ENCODE peak calls at places on chromosome 14, in four cellular contexts. V is HCT116, B is Peyer's patch, F is esophagus muscularis mucosa. C is an unnamed sample.

GRCh38 chr14:37122288-37122687 is 50.1 kb downstream of the SLC25A21 start:
- DNase-seq in V (peak; percentile 12), B (no peak), F (no peak), C (no peak)

GRCh38 chr14:26427059-26427458 is 170.8 kb downstream of the NOVA1 start:
- DNase-seq in V (no peak), B (no peak), F (no peak), C (no peak)

GRCh38 chr14:106489112-106489881 is 962.9 kb downstream of the TMEM121 start:
- DNase-seq in V (no peak), B (no peak), F (peak; percentile 84), C (no peak)

GRCh38 chr14:77319416-77319815 is 1.3 kb downstream of the POMT2 start:
- DNase-seq in V (no peak), B (no peak), F (no peak), C (no peak)

GRCh38 chr14:25111061-25111601 is 61.2 kb upstream of the STXBP6 start:
- DNase-seq in V (no peak), B (no peak), F (no peak), C (peak; percentile 59)

GRCh38 chr14:102998393-102998792 is 59.0 kb downstream of the CDC42BPB start:
- DNase-seq in V (no peak), B (no peak), F (no peak), C (no peak)

GRCh38 chr14:87745507-87746118 is 247.4 kb downstream of the GALC start:
- DNase-seq in V (peak; percentile 3), B (no peak), F (no peak), C (no peak)

GRCh38 chr14:32225378-32225920 is 22.4 kb upstream of the RNU6-8 start:
- DNase-seq in V (no peak), B (no peak), F (no peak), C (no peak)

GRCh38 chr14:94545131-94545841 is 16.0 kb upstream of the SERPINA4 start:
- DNase-seq in V (no peak), B (no peak), F (no peak), C (peak; percentile 84)

GRCh38 chr14:99006271-99006670 is 265.7 kb downstream of the BCL11B start:
- DNase-seq in V (no peak), B (no peak), F (no peak), C (no peak)

GRCh38 chr14:71574976-71575375 is 357.3 kb upstream of the RGS6 start:
- DNase-seq in V (no peak), B (no peak), F (no peak), C (no peak)

GRCh38 chr14:67477926-67478915 is 10.3 kb downstream of the TMEM229B start:
- DNase-seq in V (no peak), B (no peak), F (no peak), C (no peak)

DNA sequence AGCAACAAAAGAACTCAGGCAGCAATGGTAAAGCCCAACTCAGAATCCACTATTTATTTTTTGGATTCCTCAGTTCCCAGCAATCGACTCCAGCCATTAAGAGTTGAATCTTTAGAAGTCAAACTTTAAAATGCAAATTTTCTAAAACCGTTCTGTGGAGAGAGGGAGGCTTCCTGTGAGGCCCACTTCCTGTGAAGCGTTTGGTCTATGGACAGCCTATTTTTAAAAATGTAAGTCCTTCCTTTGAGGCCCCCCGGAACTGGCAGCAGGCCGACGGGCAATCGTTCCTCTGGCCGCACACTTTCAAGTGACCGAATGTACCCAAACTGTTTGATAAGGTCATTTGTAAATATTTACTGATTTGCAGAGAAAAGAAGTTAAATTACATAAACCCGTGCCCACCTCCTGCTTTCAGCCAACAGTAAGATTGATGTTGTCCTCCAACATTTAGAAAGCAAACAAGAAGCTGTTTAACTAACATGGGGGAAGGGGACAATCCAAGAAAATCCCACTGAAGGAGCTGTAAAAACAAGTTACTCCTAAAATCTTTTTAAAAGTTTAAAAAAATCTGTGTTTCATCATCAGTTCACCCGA is 65.6 kb downstream of the FOXN3 start:
- DNase-seq in V (no peak), B (no peak), F (peak; percentile 86), C (no peak)
- H3K4me3 ChIP-seq in V (no peak overlapping the region), B (no peak overlapping the region), F (peak overlapping the region; percentile 14), C (no peak overlapping the region)

DNA sequence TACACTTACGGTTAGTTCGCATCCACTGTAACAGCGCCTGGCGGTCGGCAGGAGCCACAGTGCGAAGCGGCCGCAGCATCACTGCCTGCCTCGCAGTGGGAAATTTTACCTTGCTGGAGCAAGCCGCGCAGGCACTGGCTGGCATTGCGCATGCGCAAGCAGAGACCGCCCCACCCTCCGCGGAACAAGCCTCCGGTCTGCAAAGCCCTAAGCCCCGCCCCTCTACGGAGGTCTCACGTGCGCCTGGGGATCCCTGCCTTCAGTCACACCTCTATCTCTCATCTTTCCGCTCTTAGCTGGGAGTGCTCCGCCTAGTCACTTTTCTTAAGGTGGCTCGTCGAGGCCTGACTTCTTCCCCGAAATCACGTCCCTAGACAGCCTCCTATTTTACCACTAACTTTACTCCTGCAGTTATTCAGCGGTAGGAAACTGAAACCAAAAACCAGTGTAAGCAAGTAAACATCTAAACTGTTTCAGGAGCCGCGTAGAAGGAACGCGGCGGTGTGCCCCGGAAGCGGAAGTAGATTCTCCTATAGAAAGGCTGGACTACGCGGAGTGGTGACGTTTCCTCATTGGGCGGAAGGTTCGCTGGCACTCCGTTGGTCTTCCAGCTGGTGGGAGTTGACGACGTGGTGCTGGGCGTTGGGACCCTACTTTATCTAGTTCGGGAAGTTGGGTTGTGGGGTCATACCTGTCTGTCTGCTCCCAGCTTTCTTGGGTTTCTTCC is at the start of gene SRP54:
- DNase-seq in V (peak; percentile 97), B (peak; percentile 100), F (peak; percentile 99), C (peak; percentile 99)
- TF ChIP-seq POLR2A in V (peak; percentile 91), B (peak; percentile 81), F (peak; percentile 45), C (no peak)

DNA sequence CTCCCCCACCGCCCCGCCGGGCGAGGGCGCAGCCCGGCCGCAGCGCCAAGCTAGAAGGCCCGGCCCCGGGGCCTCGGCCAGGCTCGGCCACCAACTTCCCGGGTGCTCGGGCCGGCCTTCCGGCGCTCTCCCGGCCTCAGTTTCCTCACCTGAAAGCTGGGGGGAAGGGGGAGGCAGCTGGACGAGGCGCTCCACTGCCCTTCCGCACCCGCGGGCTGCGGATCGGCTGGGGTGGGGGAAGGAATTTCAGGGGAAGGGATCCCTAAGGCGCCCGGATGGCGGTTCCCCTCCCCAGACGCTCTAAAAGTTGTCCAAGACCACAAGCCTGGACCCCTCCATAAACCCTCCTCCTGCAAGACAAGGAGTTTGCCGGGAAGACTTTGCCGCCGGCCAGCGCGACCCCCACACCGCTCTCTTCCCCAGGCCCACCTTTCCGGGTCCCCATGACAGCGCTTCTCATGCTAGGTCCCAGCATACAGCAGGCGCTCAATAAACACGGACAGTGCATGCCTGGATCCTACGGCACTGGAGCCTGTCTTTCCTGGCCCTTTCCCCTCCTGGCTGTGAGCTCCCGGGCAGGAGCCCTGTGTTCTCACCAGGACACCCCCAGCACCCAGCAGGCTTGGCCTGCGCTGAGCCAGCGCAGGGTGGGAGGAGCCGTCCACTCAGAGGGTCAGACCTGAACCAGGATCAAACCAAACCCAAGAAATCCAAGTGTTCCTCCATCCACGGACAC is 18.1 kb downstream of the BEGAIN start:
- DNase-seq in V (no peak), B (no peak), F (no peak), C (no peak)
- H3K4me3 ChIP-seq in V (no peak overlapping the region), B (peak overlapping the region; percentile 28), F (peak overlapping the region; percentile 62), C (no peak overlapping the region)

DNA sequence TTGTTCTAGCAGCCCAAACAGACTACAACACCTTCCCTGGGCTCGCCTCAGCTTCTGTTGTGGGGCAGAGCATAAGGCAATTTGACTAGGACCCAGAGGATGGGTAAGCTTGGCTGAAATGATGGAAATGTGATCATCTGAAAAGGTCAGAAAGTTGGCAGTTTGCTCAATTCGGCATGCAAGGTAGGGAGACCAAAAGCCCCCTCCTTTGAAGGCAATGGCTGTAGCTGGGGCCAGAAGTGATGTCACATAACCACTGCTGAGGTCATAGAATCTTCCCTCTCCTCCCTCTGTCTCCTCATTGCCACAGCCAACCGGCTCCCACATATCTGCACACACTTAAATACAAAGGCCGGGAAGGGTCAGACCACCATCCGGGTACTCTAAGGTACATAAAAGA is at the start of gene TPPP2:
- DNase-seq in V (no peak), B (no peak), F (no peak), C (no peak)
- TF ChIP-seq POLR2A in V (no peak), B (no peak), F (no peak), C (no peak)

GRCh38 chr14:93329965-93330608 is 2.7 kb downstream of the BTBD7 start:
- DNase-seq in V (no peak), B (no peak), F (no peak), C (no peak)
- H3K4me3 ChIP-seq in V (no peak overlapping the region), B (no peak overlapping the region), F (no peak overlapping the region), C (no peak overlapping the region)

GRCh38 chr14:65565948-65566347 is 153.4 kb downstream of the FUT8 start:
- DNase-seq in V (no peak), B (no peak), F (no peak), C (no peak)

GRCh38 chr14:65560340-65561027 is 148.0 kb downstream of the FUT8 start:
- DNase-seq in V (no peak), B (no peak), F (no peak), C (no peak)

GRCh38 chr14:65566820-65567522 is 154.4 kb downstream of the FUT8 start:
- DNase-seq in V (no peak), B (no peak), F (no peak), C (no peak)

DNA sequence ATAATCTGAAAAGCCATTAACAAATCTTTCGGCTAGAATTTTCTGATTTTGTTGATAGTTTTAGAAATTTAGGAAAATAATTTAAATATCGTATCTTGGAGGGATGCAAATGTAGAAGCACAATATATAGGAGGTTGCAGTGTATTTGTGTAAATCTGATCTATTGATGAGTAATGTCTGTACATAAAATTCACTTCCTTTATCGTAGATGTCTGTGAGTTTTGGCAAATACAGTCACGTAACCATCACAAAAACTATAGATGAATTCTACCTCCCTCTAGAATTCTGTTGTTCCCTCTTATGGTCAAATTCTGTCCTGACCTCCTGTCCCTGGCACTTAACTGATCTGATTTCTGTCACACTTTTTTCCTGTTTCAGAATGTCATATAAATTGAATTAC is 151.8 kb downstream of the FUT8 start:
- DNase-seq in V (no peak), B (no peak), F (no peak), C (no peak)
- TF ChIP-seq POLR2A in V (no peak), B (no peak), F (no peak), C (no peak)

C was measured in lower leg skin.